ENCODE peak calls at places on chromosomes 11 and 22, in eight cellular contexts. J, M, R, B, P, G, T and O are unnamed samples.

GRCh38 chr11:9738126-9738525 is 74.2 kb downstream of the SWAP70 start:
- DNase-seq in J (no peak), M (no peak), R (no peak), B (no peak), P (peak), G (no peak), T (no peak), O (no peak)

GRCh38 chr11:130087294-130087926 is 17.7 kb downstream of the APLP2 start:
- DNase-seq in J (no peak), M (no peak), R (no peak), B (peak), P (no peak), G (no peak), T (no peak), O (no peak)

GRCh38 chr11:94018721-94019120 is 2.4 kb upstream of the HEPHL1 start:
- DNase-seq in J (no peak), M (no peak), R (no peak), B (no peak), P (no peak), G (no peak), T (no peak), O (no peak)

GRCh38 chr22:24189249-24190158 is 8.2 kb downstream of the SUSD2 start:
- DNase-seq in J (peak), M (peak), R (peak), B (peak), P (peak), G (peak), T (peak), O (peak)

GRCh38 chr11:14248577-14248976 is 110.4 kb downstream of the RRAS2 start:
- DNase-seq in J (no peak), M (no peak), R (peak), B (no peak), P (no peak), G (no peak), T (no peak), O (no peak)

GRCh38 chr22:22697377-22698120 is 53.1 kb downstream of the GGTLC2 start:
- DNase-seq in J (no peak), M (no peak), R (no peak), B (no peak), P (no peak), G (peak), T (no peak), O (no peak)

GRCh38 chr11:1744137-1744878 is 6.1 kb downstream of the IFITM10 start:
- DNase-seq in J (no peak), M (no peak), R (no peak), B (no peak), P (peak), G (no peak), T (no peak), O (no peak)

GRCh38 chr22:38740754-38741153 is 15.0 kb downstream of the SUN2 start:
- DNase-seq in J (no peak), M (no peak), R (no peak), B (no peak), P (no peak), G (no peak), T (no peak), O (no peak)

GRCh38 chr11:68948496-68948895 is 32.3 kb downstream of the MRGPRD start:
- DNase-seq in J (no peak), M (no peak), R (no peak), B (no peak), P (peak), G (no peak), T (no peak), O (no peak)